ENCODE peak calls at places on chromosomes 1 and 21, in four cellular contexts. X, K, W and Z are unnamed samples.

GRCh38 chr1:195899762-195900352 is 708.4 kb downstream of the KCNT2 start:
- DNase-seq in X (no peak), K (peak), W (peak), Z (peak)

GRCh38 chr1:1219341-1219740 is 5.4 kb upstream of the TNFRSF4 start:
- DNase-seq in K (no peak), W (no peak), X (no peak), Z (no peak)

GRCh38 chr1:20141466-20141865 is 2.3 kb downstream of the PLA2G2F start:
- DNase-seq in W (no peak), X (no peak), K (no peak), Z (no peak)

GRCh38 chr1:91075233-91076135 is 53.6 kb upstream of the ZNF644 start:
- DNase-seq in X (no peak), W (no peak), K (peak), Z (no peak)

GRCh38 chr1:22018583-22019559 is 17.4 kb downstream of the CELA3A start:
- DNase-seq in W (peak), K (peak), X (peak), Z (peak)

GRCh38 chr1:24256687-24257086 is 62.5 kb upstream of the GRHL3 start:
- DNase-seq in W (no peak), X (no peak), K (no peak), Z (no peak)

GRCh38 chr1:8247821-8248436 is 70.0 kb upstream of the SLC45A1 start:
- DNase-seq in W (no peak), X (no peak), K (no peak), Z (no peak)

GRCh38 chr1:239587066-239587465 is 200.7 kb downstream of the CHRM3 start:
- DNase-seq in W (no peak), X (no peak), K (peak), Z (no peak)

GRCh38 chr1:232600430-232601258 is 29.3 kb downstream of the SIPA1L2 start:
- DNase-seq in K (no peak), W (no peak), X (no peak), Z (no peak)

GRCh38 chr1:159058751-159059150 is 17.8 kb downstream of the AIM2 start:
- DNase-seq in X (no peak), W (no peak), K (no peak), Z (no peak)

GRCh38 chr1:64323054-64323453 is 119.6 kb downstream of the UBE2U start:
- DNase-seq in X (no peak), K (peak), W (no peak), Z (peak)

GRCh38 chr1:43779805-43780403 is 72.6 kb downstream of the ST3GAL3 start:
- DNase-seq in K (no peak), X (no peak), W (no peak), Z (no peak)

GRCh38 chr1:9874959-9875635 is 35.0 kb downstream of the CTNNBIP1 start:
- DNase-seq in W (peak), X (peak), K (peak), Z (peak)

GRCh38 chr1:50419907-50420248 is 3.4 kb downstream of the DMRTA2 start:
- DNase-seq in K (no peak), X (no peak), W (no peak), Z (no peak)

GRCh38 chr21:14741237-14741636 is 195.1 kb upstream of the SAMSN1 start:
- DNase-seq in W (no peak), K (no peak), X (peak), Z (peak)

GRCh38 chr21:39022901-39023693 is 160.2 kb downstream of the PSMG1 start:
- DNase-seq in K (no peak), W (no peak), X (peak), Z (no peak)

GRCh38 chr1:171434717-171435346 is 50.5 kb upstream of the PRRC2C start:
- DNase-seq in X (peak), K (peak), W (peak), Z (peak)

GRCh38 chr1:109918077-109918606 is 7.5 kb downstream of the CSF1 start:
- DNase-seq in W (no peak), X (no peak), K (no peak), Z (no peak)

GRCh38 chr21:37268186-37268503 is 1.0 kb upstream of the VPS26C start:
- DNase-seq in K (no peak), X (no peak), W (no peak), Z (no peak)

GRCh38 chr1:246383217-246383616 is 123.9 kb downstream of the SMYD3 start:
- DNase-seq in W (no peak), K (peak), X (peak), Z (peak)